ENCODE peak calls at places on chromosomes 2 and 18, in ten cellular contexts. One of them, this sample, is unnamed.

GRCh38 chr2:59413751-59414570 is 1139.5 kb downstream of the BCL11A start:
- DNase-seq in right cardiac atrium: no peak
- DNase-seq in breast epithelium: no peak
- DNase-seq in uterus: no peak
- DNase-seq in lung: no peak
- DNase-seq in MM.1S: peak; percentile 67
- DNase-seq in neural progenitor cell: no peak
- DNase-seq in OCI-LY7: no peak
- DNase-seq in endothelial cell of umbilical vein: no peak
- DNase-seq in CD4-positive, CD25-positive, alpha-beta regulatory T cell: no peak
- DNase-seq in this sample: no peak

GRCh38 chr2:219418155-219418569 is at the start of gene DES:
- DNase-seq in breast epithelium: no peak
- DNase-seq in uterus: peak; percentile 92
- DNase-seq in endothelial cell of umbilical vein: no peak
- DNase-seq in MM.1S: no peak
- DNase-seq in right cardiac atrium: peak; percentile 87
- DNase-seq in lung: no peak
- DNase-seq in CD4-positive, CD25-positive, alpha-beta regulatory T cell: no peak
- DNase-seq in neural progenitor cell: peak; percentile 28
- DNase-seq in OCI-LY7: no peak
- DNase-seq in this sample: no peak

GRCh38 chr2:3266727-3267548 is 110.7 kb downstream of the EIPR1 start:
- DNase-seq in OCI-LY7: no peak
- DNase-seq in CD4-positive, CD25-positive, alpha-beta regulatory T cell: no peak
- DNase-seq in endothelial cell of umbilical vein: no peak
- DNase-seq in breast epithelium: no peak
- DNase-seq in MM.1S: no peak
- DNase-seq in neural progenitor cell: peak; percentile 25
- DNase-seq in lung: no peak
- DNase-seq in right cardiac atrium: no peak
- DNase-seq in uterus: no peak
- DNase-seq in this sample: no peak

GRCh38 chr18:48814490-48815181 is 136.1 kb downstream of the SMAD7 start:
- DNase-seq in OCI-LY7: no peak
- DNase-seq in CD4-positive, CD25-positive, alpha-beta regulatory T cell: no peak
- DNase-seq in right cardiac atrium: peak; percentile 36
- DNase-seq in neural progenitor cell: no peak
- DNase-seq in breast epithelium: peak; percentile 12
- DNase-seq in lung: no peak
- DNase-seq in MM.1S: no peak
- DNase-seq in uterus: peak; percentile 2
- DNase-seq in endothelial cell of umbilical vein: no peak
- DNase-seq in this sample: no peak

GRCh38 chr2:36397728-36398413 is 42.3 kb downstream of the CRIM1 start:
- DNase-seq in lung: no peak
- DNase-seq in OCI-LY7: no peak
- DNase-seq in breast epithelium: no peak
- DNase-seq in uterus: no peak
- DNase-seq in endothelial cell of umbilical vein: no peak
- DNase-seq in MM.1S: no peak
- DNase-seq in neural progenitor cell: no peak
- DNase-seq in right cardiac atrium: no peak
- DNase-seq in CD4-positive, CD25-positive, alpha-beta regulatory T cell: no peak
- DNase-seq in this sample: no peak

GRCh38 chr2:234821946-234822470 is 129.8 kb upstream of the SH3BP4 start:
- DNase-seq in neural progenitor cell: no peak
- DNase-seq in breast epithelium: no peak
- DNase-seq in OCI-LY7: no peak
- DNase-seq in MM.1S: no peak
- DNase-seq in uterus: no peak
- DNase-seq in right cardiac atrium: no peak
- DNase-seq in endothelial cell of umbilical vein: no peak
- DNase-seq in lung: no peak
- DNase-seq in CD4-positive, CD25-positive, alpha-beta regulatory T cell: no peak
- DNase-seq in this sample: no peak

GRCh38 chr2:147352294-147352693 is 492.5 kb upstream of the ACVR2A start:
- DNase-seq in neural progenitor cell: no peak
- DNase-seq in right cardiac atrium: no peak
- DNase-seq in lung: no peak
- DNase-seq in endothelial cell of umbilical vein: no peak
- DNase-seq in OCI-LY7: no peak
- DNase-seq in breast epithelium: no peak
- DNase-seq in MM.1S: peak; percentile 90
- DNase-seq in CD4-positive, CD25-positive, alpha-beta regulatory T cell: no peak
- DNase-seq in uterus: no peak
- DNase-seq in this sample: no peak

GRCh38 chr2:107808023-107808422 is 18.7 kb upstream of the RGPD4 start:
- DNase-seq in OCI-LY7: no peak
- DNase-seq in lung: no peak
- DNase-seq in neural progenitor cell: no peak
- DNase-seq in right cardiac atrium: no peak
- DNase-seq in MM.1S: no peak
- DNase-seq in uterus: no peak
- DNase-seq in CD4-positive, CD25-positive, alpha-beta regulatory T cell: no peak
- DNase-seq in endothelial cell of umbilical vein: no peak
- DNase-seq in breast epithelium: no peak
- DNase-seq in this sample: no peak

GRCh38 chr2:36615214-36615613 is 17.2 kb upstream of the FEZ2 start:
- DNase-seq in uterus: no peak
- DNase-seq in right cardiac atrium: no peak
- DNase-seq in CD4-positive, CD25-positive, alpha-beta regulatory T cell: no peak
- DNase-seq in neural progenitor cell: no peak
- DNase-seq in OCI-LY7: no peak
- DNase-seq in lung: no peak
- DNase-seq in breast epithelium: no peak
- DNase-seq in MM.1S: no peak
- DNase-seq in endothelial cell of umbilical vein: no peak
- DNase-seq in this sample: no peak

DNA sequence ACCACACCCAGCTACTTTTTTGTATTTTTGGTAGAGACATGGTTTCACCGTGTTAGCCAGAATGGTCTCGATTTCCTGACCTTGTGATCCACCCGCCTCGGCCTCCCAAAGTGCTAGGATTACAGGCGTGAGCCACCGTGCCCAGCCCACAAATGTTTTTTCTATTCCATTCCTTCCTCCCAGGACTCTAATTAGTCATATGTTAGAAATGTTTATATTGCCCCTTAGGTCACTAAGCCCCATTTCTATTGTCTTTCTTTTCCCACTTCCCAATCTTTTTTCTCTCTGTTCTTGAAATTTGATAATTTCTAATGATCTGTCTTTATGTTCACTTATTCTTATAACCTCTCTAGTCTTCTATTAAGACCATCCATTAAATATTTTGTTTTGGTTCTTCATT is 31.3 kb upstream of the CDCA7 start:
- DNase-seq in neural progenitor cell: no peak
- DNase-seq in CD4-positive, CD25-positive, alpha-beta regulatory T cell: no peak
- DNase-seq in OCI-LY7: no peak
- DNase-seq in MM.1S: no peak
- DNase-seq in breast epithelium: no peak
- DNase-seq in lung: no peak
- DNase-seq in uterus: no peak
- DNase-seq in right cardiac atrium: no peak
- DNase-seq in endothelial cell of umbilical vein: no peak
- DNase-seq in this sample: no peak
- H3K9me3 ChIP-seq in neural progenitor cell: peaks cover 4% of the 10 kb centered on the region
- H3K9me3 ChIP-seq in CD4-positive, CD25-positive, alpha-beta regulatory T cell: no peaks in the 10 kb centered on the region
- H3K9me3 ChIP-seq in OCI-LY7: peaks cover 4% of the 10 kb centered on the region
- H3K9me3 ChIP-seq in MM.1S: no peaks in the 10 kb centered on the region
- H3K9me3 ChIP-seq in breast epithelium: peaks cover 48% of the 10 kb centered on the region
- H3K9me3 ChIP-seq in lung: peaks cover 14% of the 10 kb centered on the region
- H3K9me3 ChIP-seq in uterus: no peaks in the 10 kb centered on the region
- H3K9me3 ChIP-seq in right cardiac atrium: peaks cover 8% of the 10 kb centered on the region
- H3K9me3 ChIP-seq in endothelial cell of umbilical vein: no peaks in the 10 kb centered on the region
- H3K9me3 ChIP-seq in this sample: no peaks in the 10 kb centered on the region

GRCh38 chr2:95061601-95062183 is 36.2 kb downstream of the MAL start:
- DNase-seq in right cardiac atrium: no peak
- DNase-seq in endothelial cell of umbilical vein: no peak
- DNase-seq in neural progenitor cell: no peak
- DNase-seq in lung: no peak
- DNase-seq in OCI-LY7: no peak
- DNase-seq in breast epithelium: no peak
- DNase-seq in uterus: no peak
- DNase-seq in CD4-positive, CD25-positive, alpha-beta regulatory T cell: no peak
- DNase-seq in MM.1S: no peak
- DNase-seq in this sample: no peak
- H3K9me3 ChIP-seq in right cardiac atrium: no peaks in the 10 kb centered on the region
- H3K9me3 ChIP-seq in endothelial cell of umbilical vein: no peaks in the 10 kb centered on the region
- H3K9me3 ChIP-seq in neural progenitor cell: peaks cover 6% of the 10 kb centered on the region
- H3K9me3 ChIP-seq in lung: no peaks in the 10 kb centered on the region
- H3K9me3 ChIP-seq in OCI-LY7: no peaks in the 10 kb centered on the region
- H3K9me3 ChIP-seq in breast epithelium: no peaks in the 10 kb centered on the region
- H3K9me3 ChIP-seq in uterus: no peaks in the 10 kb centered on the region
- H3K9me3 ChIP-seq in CD4-positive, CD25-positive, alpha-beta regulatory T cell: no peaks in the 10 kb centered on the region
- H3K9me3 ChIP-seq in MM.1S: no peaks in the 10 kb centered on the region
- H3K9me3 ChIP-seq in this sample: no peaks in the 10 kb centered on the region

DNA sequence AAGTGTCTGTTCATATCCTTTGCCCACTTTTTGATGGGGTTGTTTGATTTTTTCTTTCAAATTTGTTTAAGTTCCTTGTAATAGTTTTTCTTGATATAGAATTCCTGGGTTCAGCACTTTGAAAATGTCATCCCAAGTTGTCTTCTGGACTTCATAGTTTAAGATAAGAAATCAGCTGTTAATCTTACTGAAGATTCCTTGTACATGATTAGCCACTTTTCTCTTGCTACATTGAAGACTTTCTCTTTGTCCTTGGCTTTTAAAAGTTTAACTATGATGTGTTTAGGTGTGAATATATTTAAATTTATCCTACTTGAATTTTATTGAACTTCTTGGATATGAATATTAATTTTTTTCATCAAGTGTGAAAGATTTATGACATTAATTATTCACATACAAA is 387.2 kb upstream of the CWC22 start:
- DNase-seq in right cardiac atrium: no peak
- DNase-seq in CD4-positive, CD25-positive, alpha-beta regulatory T cell: no peak
- DNase-seq in lung: no peak
- DNase-seq in uterus: no peak
- DNase-seq in breast epithelium: no peak
- DNase-seq in neural progenitor cell: no peak
- DNase-seq in endothelial cell of umbilical vein: no peak
- DNase-seq in OCI-LY7: no peak
- DNase-seq in MM.1S: no peak
- DNase-seq in this sample: no peak
- H3K9me3 ChIP-seq in right cardiac atrium: no peaks in the 10 kb centered on the region
- H3K9me3 ChIP-seq in CD4-positive, CD25-positive, alpha-beta regulatory T cell: no peaks in the 10 kb centered on the region
- H3K9me3 ChIP-seq in lung: no peaks in the 10 kb centered on the region
- H3K9me3 ChIP-seq in uterus: no peaks in the 10 kb centered on the region
- H3K9me3 ChIP-seq in breast epithelium: peaks cover 5% of the 10 kb centered on the region
- H3K9me3 ChIP-seq in neural progenitor cell: peaks cover 3% of the 10 kb centered on the region
- H3K9me3 ChIP-seq in endothelial cell of umbilical vein: no peaks in the 10 kb centered on the region
- H3K9me3 ChIP-seq in OCI-LY7: no peaks in the 10 kb centered on the region
- H3K9me3 ChIP-seq in MM.1S: no peaks in the 10 kb centered on the region
- H3K9me3 ChIP-seq in this sample: no peaks in the 10 kb centered on the region

GRCh38 chr2:39568561-39569006 is 97.1 kb upstream of the TMEM178A start:
- DNase-seq in neural progenitor cell: no peak
- DNase-seq in endothelial cell of umbilical vein: peak; percentile 89
- DNase-seq in uterus: no peak
- DNase-seq in OCI-LY7: no peak
- DNase-seq in CD4-positive, CD25-positive, alpha-beta regulatory T cell: no peak
- DNase-seq in breast epithelium: no peak
- DNase-seq in right cardiac atrium: no peak
- DNase-seq in MM.1S: no peak
- DNase-seq in lung: no peak
- DNase-seq in this sample: no peak

GRCh38 chr2:39568116-39568515 is 97.6 kb upstream of the TMEM178A start:
- DNase-seq in OCI-LY7: no peak
- DNase-seq in endothelial cell of umbilical vein: no peak
- DNase-seq in CD4-positive, CD25-positive, alpha-beta regulatory T cell: no peak
- DNase-seq in right cardiac atrium: no peak
- DNase-seq in uterus: no peak
- DNase-seq in lung: no peak
- DNase-seq in neural progenitor cell: no peak
- DNase-seq in MM.1S: no peak
- DNase-seq in breast epithelium: no peak
- DNase-seq in this sample: no peak

GRCh38 chr2:39567507-39567906 is 98.2 kb upstream of the TMEM178A start:
- DNase-seq in uterus: no peak
- DNase-seq in endothelial cell of umbilical vein: no peak
- DNase-seq in MM.1S: no peak
- DNase-seq in right cardiac atrium: no peak
- DNase-seq in OCI-LY7: no peak
- DNase-seq in CD4-positive, CD25-positive, alpha-beta regulatory T cell: no peak
- DNase-seq in breast epithelium: no peak
- DNase-seq in neural progenitor cell: no peak
- DNase-seq in lung: no peak
- DNase-seq in this sample: no peak

DNA sequence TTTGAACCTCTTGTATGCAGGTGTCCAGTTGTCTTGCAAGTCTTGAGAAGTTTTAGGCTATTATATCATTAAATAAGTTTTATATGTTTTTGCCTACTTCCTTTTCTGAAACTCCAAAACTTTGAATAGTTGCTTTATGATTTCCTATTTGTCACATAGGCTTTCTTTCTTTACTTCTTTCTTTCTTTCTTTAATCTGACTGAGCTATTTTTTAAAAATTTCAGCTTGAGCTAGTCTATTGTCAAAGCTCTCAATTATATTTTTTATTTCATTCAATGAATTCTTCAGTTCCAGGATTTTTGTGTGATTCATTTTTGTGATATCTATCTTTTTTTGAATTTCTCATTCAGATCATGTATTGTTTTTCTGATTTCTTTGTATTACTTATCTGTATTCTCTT is 102.1 kb upstream of the TMEM178A start:
- DNase-seq in right cardiac atrium: no peak
- DNase-seq in CD4-positive, CD25-positive, alpha-beta regulatory T cell: no peak
- DNase-seq in lung: no peak
- DNase-seq in neural progenitor cell: no peak
- DNase-seq in OCI-LY7: peak; percentile 7
- DNase-seq in breast epithelium: no peak
- DNase-seq in uterus: no peak
- DNase-seq in MM.1S: no peak
- DNase-seq in endothelial cell of umbilical vein: no peak
- DNase-seq in this sample: no peak
- H3K9me3 ChIP-seq in right cardiac atrium: no peaks in the 10 kb centered on the region
- H3K9me3 ChIP-seq in CD4-positive, CD25-positive, alpha-beta regulatory T cell: peaks cover 30% of the 10 kb centered on the region
- H3K9me3 ChIP-seq in lung: peaks cover 10% of the 10 kb centered on the region
- H3K9me3 ChIP-seq in neural progenitor cell: peaks cover 8% of the 10 kb centered on the region
- H3K9me3 ChIP-seq in OCI-LY7: no peaks in the 10 kb centered on the region
- H3K9me3 ChIP-seq in breast epithelium: peaks cover 21% of the 10 kb centered on the region
- H3K9me3 ChIP-seq in uterus: no peaks in the 10 kb centered on the region
- H3K9me3 ChIP-seq in MM.1S: no peaks in the 10 kb centered on the region
- H3K9me3 ChIP-seq in endothelial cell of umbilical vein: peaks cover 2% of the 10 kb centered on the region
- H3K9me3 ChIP-seq in this sample: no peaks in the 10 kb centered on the region

DNA sequence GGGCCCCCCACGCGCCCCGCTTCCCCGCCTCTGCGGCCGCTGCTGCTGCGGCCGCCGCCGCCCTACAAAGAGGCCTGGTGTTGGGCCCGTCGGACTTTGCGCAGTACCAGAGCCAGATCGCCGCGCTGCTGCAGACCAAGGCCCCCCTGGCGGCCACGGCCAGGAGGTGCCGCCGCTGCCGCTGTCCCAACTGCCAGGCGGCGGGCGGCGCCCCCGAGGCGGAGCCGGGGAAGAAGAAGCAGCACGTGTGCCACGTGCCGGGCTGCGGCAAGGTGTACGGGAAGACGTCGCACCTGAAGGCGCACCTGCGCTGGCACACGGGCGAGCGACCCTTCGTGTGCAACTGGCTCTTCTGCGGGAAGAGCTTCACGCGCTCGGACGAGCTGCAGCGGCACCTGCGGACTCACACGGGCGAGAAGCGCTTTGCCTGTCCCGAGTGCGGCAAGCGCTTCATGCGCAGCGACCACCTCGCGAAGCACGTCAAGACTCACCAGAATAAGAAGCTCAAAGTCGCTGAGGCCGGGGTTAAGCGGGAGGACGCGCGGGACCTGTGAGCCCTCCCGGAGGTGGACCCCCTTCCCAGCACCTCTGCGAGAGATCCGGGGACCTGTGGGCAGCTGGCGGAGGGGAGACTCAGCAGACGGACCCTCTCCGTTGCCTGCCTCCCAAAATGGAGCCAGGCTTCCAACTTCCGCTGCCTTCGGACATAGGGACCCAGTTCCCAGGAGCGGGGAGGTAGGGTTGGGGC is 1.9 kb downstream of the SP5 start:
- DNase-seq in uterus: peak; percentile 36
- DNase-seq in lung: peak; percentile 45
- DNase-seq in endothelial cell of umbilical vein: peak; percentile 35
- DNase-seq in breast epithelium: no peak
- DNase-seq in CD4-positive, CD25-positive, alpha-beta regulatory T cell: no peak
- DNase-seq in OCI-LY7: no peak
- DNase-seq in MM.1S: no peak
- DNase-seq in neural progenitor cell: peak; percentile 92
- DNase-seq in right cardiac atrium: peak; percentile 67
- DNase-seq in this sample: no peak
- H3K9me3 ChIP-seq in uterus: no peaks in the 10 kb centered on the region
- H3K9me3 ChIP-seq in lung: peaks cover 4% of the 10 kb centered on the region
- H3K9me3 ChIP-seq in endothelial cell of umbilical vein: no peaks in the 10 kb centered on the region
- H3K9me3 ChIP-seq in breast epithelium: no peaks in the 10 kb centered on the region
- H3K9me3 ChIP-seq in CD4-positive, CD25-positive, alpha-beta regulatory T cell: no peaks in the 10 kb centered on the region
- H3K9me3 ChIP-seq in OCI-LY7: no peaks in the 10 kb centered on the region
- H3K9me3 ChIP-seq in MM.1S: no peaks in the 10 kb centered on the region
- H3K9me3 ChIP-seq in neural progenitor cell: no peaks in the 10 kb centered on the region
- H3K9me3 ChIP-seq in right cardiac atrium: no peaks in the 10 kb centered on the region
- H3K9me3 ChIP-seq in this sample: no peaks in the 10 kb centered on the region